ENCODE peak calls at places on chromosome 9, in five cellular contexts. One of them, this sample, is unnamed.

GRCh38 chr9:33466565-33467495 is 6.9 kb downstream of the NOL6 start:
- DNase-seq in T47D: peak; percentile 54
- DNase-seq in astrocyte of the spinal cord: peak; percentile 29
- DNase-seq in GM12865: peak; percentile 61
- DNase-seq in stimulated activated CD8-positive, alpha-beta memory T cell treated with anti-CD3 and anti-CD28 coated beads, Interleukin-15, amount 100 ng/mL, for 48 hours: peak; percentile 27
- DNase-seq in this sample: peak; percentile 79

GRCh38 chr9:83583151-83584014 is 39.6 kb upstream of the IDNK start:
- DNase-seq in stimulated activated CD8-positive, alpha-beta memory T cell treated with anti-CD3 and anti-CD28 coated beads, Interleukin-15, amount 100 ng/mL, for 48 hours: peak; percentile 3
- DNase-seq in GM12865: peak; percentile 61
- DNase-seq in astrocyte of the spinal cord: peak; percentile 58
- DNase-seq in T47D: peak; percentile 74
- DNase-seq in this sample: peak; percentile 83

GRCh38 chr9:31168161-31168560 is 1216.3 kb upstream of the ACO1 start:
- DNase-seq in stimulated activated CD8-positive, alpha-beta memory T cell treated with anti-CD3 and anti-CD28 coated beads, Interleukin-15, amount 100 ng/mL, for 48 hours: no peak
- DNase-seq in GM12865: no peak
- DNase-seq in astrocyte of the spinal cord: no peak
- DNase-seq in T47D: no peak
- DNase-seq in this sample: no peak

GRCh38 chr9:79289856-79290255 is 281.9 kb upstream of the TLE4 start:
- DNase-seq in astrocyte of the spinal cord: no peak
- DNase-seq in GM12865: no peak
- DNase-seq in stimulated activated CD8-positive, alpha-beta memory T cell treated with anti-CD3 and anti-CD28 coated beads, Interleukin-15, amount 100 ng/mL, for 48 hours: no peak
- DNase-seq in T47D: no peak
- DNase-seq in this sample: no peak

GRCh38 chr9:116992870-116993269 is 305.8 kb downstream of the TRIM32 start:
- DNase-seq in GM12865: no peak
- DNase-seq in stimulated activated CD8-positive, alpha-beta memory T cell treated with anti-CD3 and anti-CD28 coated beads, Interleukin-15, amount 100 ng/mL, for 48 hours: no peak
- DNase-seq in T47D: no peak
- DNase-seq in astrocyte of the spinal cord: no peak
- DNase-seq in this sample: no peak

GRCh38 chr9:125700791-125701190 is 6.2 kb downstream of the MAPKAP1 start:
- DNase-seq in T47D: no peak
- DNase-seq in GM12865: peak; percentile 90
- DNase-seq in astrocyte of the spinal cord: peak; percentile 31
- DNase-seq in stimulated activated CD8-positive, alpha-beta memory T cell treated with anti-CD3 and anti-CD28 coated beads, Interleukin-15, amount 100 ng/mL, for 48 hours: peak; percentile 40
- DNase-seq in this sample: no peak

GRCh38 chr9:108622467-108622866 is 233.3 kb downstream of the ACTL7B start:
- DNase-seq in T47D: no peak
- DNase-seq in astrocyte of the spinal cord: peak; percentile 67
- DNase-seq in GM12865: no peak
- DNase-seq in stimulated activated CD8-positive, alpha-beta memory T cell treated with anti-CD3 and anti-CD28 coated beads, Interleukin-15, amount 100 ng/mL, for 48 hours: no peak
- DNase-seq in this sample: no peak

GRCh38 chr9:95239071-95239470 is 78.4 kb downstream of the FANCC start:
- DNase-seq in astrocyte of the spinal cord: no peak
- DNase-seq in GM12865: no peak
- DNase-seq in stimulated activated CD8-positive, alpha-beta memory T cell treated with anti-CD3 and anti-CD28 coated beads, Interleukin-15, amount 100 ng/mL, for 48 hours: no peak
- DNase-seq in T47D: no peak
- DNase-seq in this sample: no peak

GRCh38 chr9:4490705-4491620 is 695 bp downstream of the SLC1A1 start:
- DNase-seq in stimulated activated CD8-positive, alpha-beta memory T cell treated with anti-CD3 and anti-CD28 coated beads, Interleukin-15, amount 100 ng/mL, for 48 hours: no peak
- DNase-seq in astrocyte of the spinal cord: no peak
- DNase-seq in T47D: no peak
- DNase-seq in GM12865: peak; percentile 24
- DNase-seq in this sample: no peak

GRCh38 chr9:133583586-133583985 is 25.6 kb downstream of the FAM163B start:
- DNase-seq in GM12865: no peak
- DNase-seq in T47D: no peak
- DNase-seq in stimulated activated CD8-positive, alpha-beta memory T cell treated with anti-CD3 and anti-CD28 coated beads, Interleukin-15, amount 100 ng/mL, for 48 hours: no peak
- DNase-seq in astrocyte of the spinal cord: no peak
- DNase-seq in this sample: no peak

GRCh38 chr9:123359546-123359945 is 3.5 kb downstream of the CRB2 start:
- DNase-seq in T47D: no peak
- DNase-seq in stimulated activated CD8-positive, alpha-beta memory T cell treated with anti-CD3 and anti-CD28 coated beads, Interleukin-15, amount 100 ng/mL, for 48 hours: no peak
- DNase-seq in GM12865: no peak
- DNase-seq in astrocyte of the spinal cord: no peak
- DNase-seq in this sample: no peak

GRCh38 chr9:33950371-33950770 is 98.3 kb downstream of the UBAP2 start:
- DNase-seq in stimulated activated CD8-positive, alpha-beta memory T cell treated with anti-CD3 and anti-CD28 coated beads, Interleukin-15, amount 100 ng/mL, for 48 hours: no peak
- DNase-seq in GM12865: no peak
- DNase-seq in astrocyte of the spinal cord: no peak
- DNase-seq in T47D: no peak
- DNase-seq in this sample: no peak

GRCh38 chr9:87343816-87344438 is 153.7 kb upstream of the DAPK1 start:
- DNase-seq in T47D: no peak
- DNase-seq in GM12865: no peak
- DNase-seq in astrocyte of the spinal cord: no peak
- DNase-seq in stimulated activated CD8-positive, alpha-beta memory T cell treated with anti-CD3 and anti-CD28 coated beads, Interleukin-15, amount 100 ng/mL, for 48 hours: no peak
- DNase-seq in this sample: no peak

GRCh38 chr9:72361227-72361626 is 3.8 kb downstream of the ZFAND5 start:
- DNase-seq in stimulated activated CD8-positive, alpha-beta memory T cell treated with anti-CD3 and anti-CD28 coated beads, Interleukin-15, amount 100 ng/mL, for 48 hours: no peak
- DNase-seq in astrocyte of the spinal cord: no peak
- DNase-seq in T47D: no peak
- DNase-seq in GM12865: no peak
- DNase-seq in this sample: no peak

GRCh38 chr9:35836595-35836994 is 7.6 kb downstream of the TMEM8B start:
- DNase-seq in astrocyte of the spinal cord: no peak
- DNase-seq in stimulated activated CD8-positive, alpha-beta memory T cell treated with anti-CD3 and anti-CD28 coated beads, Interleukin-15, amount 100 ng/mL, for 48 hours: no peak
- DNase-seq in T47D: no peak
- DNase-seq in GM12865: no peak
- DNase-seq in this sample: no peak

GRCh38 chr9:138117836-138118235 is 240.3 kb downstream of the CACNA1B start:
- DNase-seq in T47D: no peak
- DNase-seq in GM12865: no peak
- DNase-seq in stimulated activated CD8-positive, alpha-beta memory T cell treated with anti-CD3 and anti-CD28 coated beads, Interleukin-15, amount 100 ng/mL, for 48 hours: no peak
- DNase-seq in astrocyte of the spinal cord: no peak
- DNase-seq in this sample: no peak

GRCh38 chr9:104826911-104827310 is 63.0 kb downstream of the NIPSNAP3B start:
- DNase-seq in stimulated activated CD8-positive, alpha-beta memory T cell treated with anti-CD3 and anti-CD28 coated beads, Interleukin-15, amount 100 ng/mL, for 48 hours: no peak
- DNase-seq in T47D: peak; percentile 13
- DNase-seq in astrocyte of the spinal cord: no peak
- DNase-seq in GM12865: no peak
- DNase-seq in this sample: no peak

GRCh38 chr9:36319183-36319582 is 60.9 kb upstream of the GNE start:
- DNase-seq in stimulated activated CD8-positive, alpha-beta memory T cell treated with anti-CD3 and anti-CD28 coated beads, Interleukin-15, amount 100 ng/mL, for 48 hours: no peak
- DNase-seq in T47D: no peak
- DNase-seq in astrocyte of the spinal cord: no peak
- DNase-seq in GM12865: no peak
- DNase-seq in this sample: no peak

GRCh38 chr9:131281119-131281965 is 5.0 kb upstream of the FAM78A start:
- DNase-seq in stimulated activated CD8-positive, alpha-beta memory T cell treated with anti-CD3 and anti-CD28 coated beads, Interleukin-15, amount 100 ng/mL, for 48 hours: no peak
- DNase-seq in GM12865: no peak
- DNase-seq in T47D: no peak
- DNase-seq in astrocyte of the spinal cord: no peak
- DNase-seq in this sample: no peak

GRCh38 chr9:112751059-112751795 is 667 bp downstream of the SNX30 start:
- DNase-seq in GM12865: peak; percentile 68
- DNase-seq in astrocyte of the spinal cord: peak; percentile 87
- DNase-seq in stimulated activated CD8-positive, alpha-beta memory T cell treated with anti-CD3 and anti-CD28 coated beads, Interleukin-15, amount 100 ng/mL, for 48 hours: peak; percentile 45
- DNase-seq in T47D: peak; percentile 74
- DNase-seq in this sample: peak; percentile 67

GRCh38 chr9:96874947-96875459 is 20.7 kb upstream of the ZNF782 start:
- DNase-seq in stimulated activated CD8-positive, alpha-beta memory T cell treated with anti-CD3 and anti-CD28 coated beads, Interleukin-15, amount 100 ng/mL, for 48 hours: no peak
- DNase-seq in astrocyte of the spinal cord: peak; percentile 71
- DNase-seq in T47D: no peak
- DNase-seq in GM12865: peak; percentile 70
- DNase-seq in this sample: no peak

GRCh38 chr9:136140966-136141365 is 22.3 kb upstream of the TMEM250 start:
- DNase-seq in GM12865: no peak
- DNase-seq in T47D: no peak
- DNase-seq in stimulated activated CD8-positive, alpha-beta memory T cell treated with anti-CD3 and anti-CD28 coated beads, Interleukin-15, amount 100 ng/mL, for 48 hours: no peak
- DNase-seq in astrocyte of the spinal cord: no peak
- DNase-seq in this sample: no peak

GRCh38 chr9:136906251-136906650 is 19.9 kb downstream of the TRAF2 start:
- DNase-seq in GM12865: no peak
- DNase-seq in T47D: no peak
- DNase-seq in stimulated activated CD8-positive, alpha-beta memory T cell treated with anti-CD3 and anti-CD28 coated beads, Interleukin-15, amount 100 ng/mL, for 48 hours: no peak
- DNase-seq in astrocyte of the spinal cord: no peak
- DNase-seq in this sample: no peak

GRCh38 chr9:94656190-94656589 is 16.9 kb upstream of the FBP1 start:
- DNase-seq in stimulated activated CD8-positive, alpha-beta memory T cell treated with anti-CD3 and anti-CD28 coated beads, Interleukin-15, amount 100 ng/mL, for 48 hours: no peak
- DNase-seq in astrocyte of the spinal cord: no peak
- DNase-seq in T47D: no peak
- DNase-seq in GM12865: peak; percentile 88
- DNase-seq in this sample: peak; percentile 85

GRCh38 chr9:89154651-89155336 is 23.8 kb downstream of the SHC3 start:
- DNase-seq in stimulated activated CD8-positive, alpha-beta memory T cell treated with anti-CD3 and anti-CD28 coated beads, Interleukin-15, amount 100 ng/mL, for 48 hours: no peak
- DNase-seq in astrocyte of the spinal cord: peak; percentile 88
- DNase-seq in GM12865: no peak
- DNase-seq in T47D: no peak
- DNase-seq in this sample: peak; percentile 51

GRCh38 chr9:114834386-114834785 is 28.5 kb upstream of the TNFSF15 start:
- DNase-seq in GM12865: no peak
- DNase-seq in T47D: no peak
- DNase-seq in stimulated activated CD8-positive, alpha-beta memory T cell treated with anti-CD3 and anti-CD28 coated beads, Interleukin-15, amount 100 ng/mL, for 48 hours: no peak
- DNase-seq in astrocyte of the spinal cord: no peak
- DNase-seq in this sample: no peak

GRCh38 chr9:94245651-94246050 is 13.4 kb upstream of the ZNF169 start:
- DNase-seq in GM12865: no peak
- DNase-seq in stimulated activated CD8-positive, alpha-beta memory T cell treated with anti-CD3 and anti-CD28 coated beads, Interleukin-15, amount 100 ng/mL, for 48 hours: no peak
- DNase-seq in T47D: no peak
- DNase-seq in astrocyte of the spinal cord: no peak
- DNase-seq in this sample: no peak

GRCh38 chr9:133122935-133123611 is 2.0 kb upstream of the RALGDS start:
- DNase-seq in T47D: no peak
- DNase-seq in astrocyte of the spinal cord: no peak
- DNase-seq in stimulated activated CD8-positive, alpha-beta memory T cell treated with anti-CD3 and anti-CD28 coated beads, Interleukin-15, amount 100 ng/mL, for 48 hours: no peak
- DNase-seq in GM12865: no peak
- DNase-seq in this sample: no peak

GRCh38 chr9:92385953-92386352 is 18.4 kb downstream of the OGN start:
- DNase-seq in T47D: no peak
- DNase-seq in GM12865: no peak
- DNase-seq in stimulated activated CD8-positive, alpha-beta memory T cell treated with anti-CD3 and anti-CD28 coated beads, Interleukin-15, amount 100 ng/mL, for 48 hours: no peak
- DNase-seq in astrocyte of the spinal cord: no peak
- DNase-seq in this sample: no peak

GRCh38 chr9:122205176-122205575 is 23.6 kb downstream of the LHX6 start:
- DNase-seq in astrocyte of the spinal cord: no peak
- DNase-seq in GM12865: no peak
- DNase-seq in T47D: peak; percentile 48
- DNase-seq in stimulated activated CD8-positive, alpha-beta memory T cell treated with anti-CD3 and anti-CD28 coated beads, Interleukin-15, amount 100 ng/mL, for 48 hours: no peak
- DNase-seq in this sample: no peak

This sample was measured in Karpas-422.